ENCODE peak calls at places on chromosomes 2 and 18, in four cellular contexts. D, B, K and J are unnamed samples.
A peak's percentile ranks its signal among the peaks of the same experiment; 100 is the strongest.

GRCh38 chr18:47618758-47619157 is 311.7 kb downstream of the SMAD2 start:
- DNase-seq in D (no peak), B (no peak), K (no peak), J (no peak)

GRCh38 chr2:20052872-20053281 is 1.4 kb upstream of the LAPTM4A start:
- DNase-seq in D (peak; percentile 64), B (no peak), K (no peak), J (peak; percentile 56)

GRCh38 chr2:88090446-88091283 is 23.0 kb downstream of the SMYD1 start:
- DNase-seq in D (no peak), B (no peak), K (no peak), J (no peak)

GRCh38 chr18:43392168-43392567 is 114.9 kb upstream of the SYT4 start:
- DNase-seq in D (no peak), B (no peak), K (no peak), J (no peak)

GRCh38 chr2:159202568-159203071 is 83.9 kb downstream of the WDSUB1 start:
- DNase-seq in D (no peak), B (no peak), K (no peak), J (no peak)

GRCh38 chr2:37324536-37324785 is 172 bp downstream of the PRKD3 start:
- DNase-seq in D (peak; percentile 90), B (no peak), K (no peak), J (no peak)

GRCh38 chr2:190338453-190338852 is 4.9 kb upstream of the INPP1 start:
- DNase-seq in D (no peak), B (no peak), K (no peak), J (no peak)

GRCh38 chr2:54402350-54402749 is 53.8 kb upstream of the SPTBN1 start:
- DNase-seq in D (peak; percentile 84), B (peak; percentile 38), K (no peak), J (no peak)

GRCh38 chr2:101380376-101380775 is 6.9 kb downstream of the CREG2 start:
- DNase-seq in D (no peak), B (no peak), K (no peak), J (no peak)

GRCh38 chr18:36572135-36572856 is 256.5 kb downstream of the TPGS2 start:
- DNase-seq in D (peak; percentile 60), B (no peak), K (no peak), J (no peak)

GRCh38 chr2:127044977-127045654 is 61.8 kb downstream of the BIN1 start:
- DNase-seq in D (no peak), B (no peak), K (peak; percentile 35), J (peak; percentile 21)

GRCh38 chr2:241540766-241541561 is 17.6 kb upstream of the BOK start:
- DNase-seq in D (peak; percentile 76), B (peak; percentile 34), K (peak; percentile 99), J (peak; percentile 81)

GRCh38 chr18:42296723-42297122 is 341.7 kb downstream of the PIK3C3 start:
- DNase-seq in D (no peak), B (no peak), K (no peak), J (no peak)

GRCh38 chr2:26707747-26708146 is 15.2 kb downstream of the KCNK3 start:
- DNase-seq in D (no peak), B (no peak), K (no peak), J (no peak)

GRCh38 chr2:102509749-102510148 is 36.7 kb downstream of the SLC9A4 start:
- DNase-seq in D (no peak), B (no peak), K (no peak), J (no peak)

GRCh38 chr18:3391704-3392466 is 58.1 kb upstream of the TGIF1 start:
- DNase-seq in D (no peak), B (no peak), K (no peak), J (no peak)

GRCh38 chr2:20015482-20016083 is 3.1 kb upstream of the MATN3 start:
- DNase-seq in D (no peak), B (no peak), K (no peak), J (no peak)

GRCh38 chr2:134203175-134203574 is 50.7 kb upstream of the MGAT5 start:
- DNase-seq in D (no peak), B (no peak), K (no peak), J (no peak)
- TF ChIP-seq POLR2A in D (no peak), B (no peak), K (no peak), J (no peak)

GRCh38 chr2:234261736-234262135 is 211.2 kb downstream of the SPP2 start:
- DNase-seq in D (no peak), B (no peak), K (no peak), J (no peak)
- H3K4me3 ChIP-seq in D (no peak overlapping the region), B (no peak overlapping the region), K (no peak overlapping the region), J (no peak overlapping the region)

GRCh38 chr2:226798422-226799210 is 1.0 kb downstream of the IRS1 start:
- DNase-seq in D (peak; percentile 76), B (peak; percentile 53), K (peak; percentile 72), J (peak; percentile 46)
- TF ChIP-seq POLR2A in D (no peak), B (no peak), K (no peak), J (no peak)

GRCh38 chr2:152694161-152694661 is 23.1 kb downstream of the PRPF40A start:
- DNase-seq in D (no peak), B (no peak), K (no peak), J (no peak)
- H3K4me3 ChIP-seq in D (no peak overlapping the region), B (peak overlapping the region; percentile 4), K (no peak overlapping the region), J (no peak overlapping the region)